ENCODE peak calls at places on chromosome 18, in eight cellular contexts. G is mucosa of descending colon, R is cardiac fibroblast, H is endodermal cell, E is BE2C, S is RWPE1, Y is psoas muscle, T is GM13976. J is an unnamed sample.
A peak's percentile ranks its signal among the peaks of the same experiment; 100 is the strongest.

GRCh38 chr18:49645836-49646235 is 84.0 kb downstream of the LIPG start:
- DNase-seq in G (peak; percentile 50), E (no peak), T (no peak), R (peak; percentile 66), S (no peak), H (peak; percentile 63), Y (peak; percentile 73), J (no peak)

GRCh38 chr18:58661423-58661822 is 9.8 kb upstream of the MALT1 start:
- DNase-seq in R (no peak), G (no peak), Y (no peak), T (no peak), S (no peak), E (no peak), H (no peak), J (no peak)

GRCh38 chr18:21194871-21195771 is 46.9 kb upstream of the GREB1L start:
- DNase-seq in E (no peak), G (no peak), Y (no peak), H (no peak), R (peak; percentile 75), S (peak; percentile 23), T (peak; percentile 44), J (no peak)

GRCh38 chr18:76462326-76462694 is 32.7 kb downstream of the ZNF516 start:
- DNase-seq in G (no peak), E (no peak), H (peak; percentile 59), S (no peak), Y (no peak), R (no peak), T (no peak), J (no peak)

GRCh38 chr18:77320960-77321559 is 71.4 kb downstream of the GALR1 start:
- DNase-seq in T (no peak), G (no peak), E (no peak), H (no peak), S (no peak), Y (no peak), R (peak; percentile 1), J (no peak)

GRCh38 chr18:32200766-32201165 is 10.9 kb downstream of the MEP1B start:
- DNase-seq in G (no peak), H (no peak), T (no peak), S (no peak), E (peak; percentile 9), R (no peak), Y (no peak), J (no peak)

GRCh38 chr18:62937065-62937464 is 221.7 kb downstream of the PHLPP1 start:
- DNase-seq in T (no peak), Y (no peak), G (no peak), H (no peak), E (no peak), S (no peak), R (peak; percentile 74), J (no peak)

GRCh38 chr18:30915336-30915988 is 127.1 kb downstream of the DSC3 start:
- DNase-seq in S (no peak), G (no peak), E (no peak), Y (no peak), R (no peak), H (no peak), T (no peak), J (no peak)

GRCh38 chr18:69686861-69687260 is 260.8 kb downstream of the CD226 start:
- DNase-seq in Y (no peak), S (no peak), H (no peak), R (peak; percentile 48), E (no peak), G (no peak), T (no peak), J (no peak)

GRCh38 chr18:32440478-32440877 is 30.2 kb downstream of the GAREM1 start:
- DNase-seq in H (no peak), R (no peak), T (no peak), E (no peak), S (no peak), Y (no peak), G (no peak), J (no peak)

GRCh38 chr18:4631239-4631638 is 176.1 kb upstream of the DLGAP1 start:
- DNase-seq in R (no peak), T (no peak), Y (no peak), S (no peak), G (no peak), E (no peak), H (peak; percentile 63), J (no peak)
- TF ChIP-seq CTCF in R (no peak), T (no peak), Y (no peak), S (no peak), G (no peak), E (no peak), H (peak; percentile 69), J (no peak)

DNA sequence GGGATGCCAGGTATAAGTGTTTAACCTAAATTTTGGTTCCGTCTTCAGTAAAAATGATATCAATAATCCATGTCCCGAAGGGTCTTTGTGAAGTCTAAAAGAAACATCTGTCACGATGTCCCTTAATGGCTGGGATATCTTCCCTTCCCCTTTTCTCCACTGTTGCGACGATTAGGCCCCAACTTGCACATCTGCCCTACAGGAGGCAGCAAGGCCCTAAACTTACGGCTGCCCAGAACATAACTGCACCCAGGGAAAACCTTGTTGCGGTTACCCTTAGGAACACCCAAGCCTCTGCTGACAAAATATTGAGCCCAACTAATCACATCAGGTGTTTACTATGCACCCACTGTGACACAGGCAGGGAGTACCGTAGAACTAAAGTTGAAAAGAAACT is 1.2 kb upstream of the SMAD2 start:
- DNase-seq in E (peak; percentile 23), H (no peak), R (no peak), T (no peak), S (no peak), G (peak; percentile 52), Y (no peak), J (no peak)
- TF ChIP-seq CTCF in E (peak; percentile 30), H (peak; percentile 61), R (no peak), T (no peak), S (peak; percentile 20), G (no peak), Y (no peak), J (no peak)

GRCh38 chr18:8943900-8944870 is 158.3 kb upstream of the NDUFV2 start:
- DNase-seq in H (no peak), E (no peak), T (no peak), G (no peak), S (no peak), R (peak; percentile 88), Y (no peak), J (no peak)

GRCh38 chr18:8947576-8947975 is 154.9 kb upstream of the NDUFV2 start:
- DNase-seq in R (peak; percentile 28), E (no peak), G (no peak), H (peak; percentile 79), T (no peak), Y (no peak), S (no peak), J (no peak)

GRCh38 chr18:8944871-8945245 is 157.6 kb upstream of the NDUFV2 start:
- DNase-seq in G (no peak), T (no peak), E (no peak), S (no peak), Y (no peak), R (no peak), H (no peak), J (no peak)

GRCh38 chr18:8948011-8948410 is 154.5 kb upstream of the NDUFV2 start:
- DNase-seq in H (no peak), S (no peak), E (no peak), G (no peak), T (no peak), Y (no peak), R (no peak), J (no peak)

DNA sequence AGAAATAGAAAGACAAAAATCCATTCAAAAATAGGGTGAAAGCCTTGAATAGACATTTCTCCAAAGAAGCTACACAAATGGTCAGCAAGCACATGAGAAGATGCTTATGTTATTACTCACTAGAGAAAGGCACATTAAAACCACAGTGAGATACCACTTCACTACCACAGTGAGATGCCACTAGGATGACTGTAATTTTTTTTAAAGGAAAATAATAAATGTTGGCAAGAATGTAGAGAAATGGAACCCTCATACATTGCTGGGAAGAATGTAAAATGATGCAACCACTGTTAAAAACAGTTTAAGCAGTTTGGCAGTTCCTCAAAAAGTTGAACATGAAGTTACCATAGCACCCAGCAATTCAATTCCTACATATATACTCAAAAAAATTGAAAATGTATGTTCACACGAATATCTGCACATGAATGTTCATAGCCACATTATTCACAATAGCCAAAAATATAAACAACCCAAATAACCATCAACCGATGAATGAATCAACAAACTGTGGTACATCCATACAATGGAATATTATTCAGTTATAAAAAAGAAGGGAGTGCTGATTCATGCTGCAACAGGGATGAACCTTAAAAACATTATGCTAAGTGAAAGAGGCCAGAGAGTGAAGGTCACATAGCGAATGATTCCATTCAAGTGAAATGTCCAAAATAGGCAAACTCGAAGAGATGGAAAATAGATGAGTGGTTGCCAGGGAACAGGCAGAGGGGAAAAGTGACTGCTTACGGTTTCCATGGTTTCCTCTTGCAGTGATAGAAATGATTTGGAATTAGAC is 156.3 kb upstream of the NDUFV2 start:
- DNase-seq in T (no peak), E (no peak), Y (no peak), G (no peak), R (peak; percentile 98), S (peak; percentile 64), H (no peak), J (no peak)
- TF ChIP-seq CTCF in T (no peak), E (no peak), Y (no peak), G (no peak), R (no peak), S (no peak), H (no peak), J (no peak)

GRCh38 chr18:45774065-45774521 is 50.1 kb downstream of the SLC14A1 start:
- DNase-seq in G (no peak), S (peak; percentile 32), T (no peak), R (peak; percentile 61), E (no peak), Y (no peak), H (no peak), J (no peak)

GRCh38 chr18:45771587-45771986 is 47.6 kb downstream of the SLC14A1 start:
- DNase-seq in H (no peak), Y (no peak), E (no peak), R (peak; percentile 61), S (no peak), G (no peak), T (no peak), J (no peak)

GRCh38 chr18:45775241-45775676 is 50.2 kb upstream of the SIGLEC15 start:
- DNase-seq in S (no peak), G (peak; percentile 73), H (peak; percentile 91), R (peak; percentile 88), Y (peak; percentile 76), T (peak; percentile 68), E (peak; percentile 44), J (peak; percentile 43)

GRCh38 chr18:45775726-45776125 is 49.7 kb upstream of the SIGLEC15 start:
- DNase-seq in E (no peak), G (no peak), T (no peak), H (no peak), Y (no peak), R (no peak), S (no peak), J (no peak)

GRCh38 chr18:45772081-45772480 is 48.1 kb downstream of the SLC14A1 start:
- DNase-seq in H (no peak), S (no peak), G (no peak), T (no peak), E (no peak), R (no peak), Y (no peak), J (no peak)
- TF ChIP-seq CTCF in H (no peak), S (no peak), G (no peak), T (no peak), E (no peak), R (no peak), Y (no peak), J (no peak)

DNA sequence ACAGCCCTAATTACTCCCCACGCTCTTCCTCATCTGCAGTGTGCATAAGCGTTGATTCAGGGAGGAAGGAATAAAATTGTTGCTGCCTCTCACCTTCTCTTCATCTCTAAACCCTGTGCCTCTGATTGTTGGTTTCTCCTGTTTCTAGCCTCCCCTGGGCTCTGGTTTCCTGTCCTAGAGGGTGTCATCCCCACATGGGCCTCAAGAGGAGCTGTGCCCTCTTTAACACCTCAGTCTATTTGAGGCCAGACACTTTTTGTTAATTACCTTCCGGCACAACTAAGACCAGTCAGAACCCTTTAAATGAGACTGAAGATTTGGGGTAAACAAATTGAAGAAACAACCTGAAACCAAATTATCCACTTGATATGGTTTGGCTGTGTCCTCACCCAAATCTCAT is 9.7 kb downstream of the CTAGE1 start:
- DNase-seq in E (no peak), R (no peak), S (no peak), T (no peak), G (no peak), H (no peak), Y (no peak), J (no peak)
- TF ChIP-seq CTCF in E (peak; percentile 11), R (peak; percentile 33), S (no peak), T (no peak), G (no peak), H (peak; percentile 57), Y (no peak), J (no peak)